ENCODE peak calls at places on chromosome 15, in ten cellular contexts. One of them, this sample, is unnamed.

GRCh38 chr15:59380902-59381610 is 8.4 kb upstream of the MYO1E start:
- DNase-seq in activated CD4-positive, alpha-beta T cell treated with anti-CD3 and anti-CD28 coated beads, Interleukin-2, amount 50 U/mL, for 24 hours: no peak
- DNase-seq in left cardiac atrium: no peak
- DNase-seq in NK-92 treated with Interleukin-12 subunit alpha and Interleukin-12 subunit beta, amount 100 ng/mL, for 24 hours: no peak
- DNase-seq in breast epithelium: no peak
- DNase-seq in fibroblast of pulmonary artery: no peak
- DNase-seq in GM12865: no peak
- DNase-seq in T47D: no peak
- DNase-seq in C1 segment of cervical spinal cord: no peak
- DNase-seq in T-cell: no peak
- DNase-seq in this sample: no peak

GRCh38 chr15:89383635-89384604 is 49.3 kb upstream of the POLG start:
- DNase-seq in activated CD4-positive, alpha-beta T cell treated with anti-CD3 and anti-CD28 coated beads, Interleukin-2, amount 50 U/mL, for 24 hours: no peak
- DNase-seq in left cardiac atrium: peak
- DNase-seq in NK-92 treated with Interleukin-12 subunit alpha and Interleukin-12 subunit beta, amount 100 ng/mL, for 24 hours: no peak
- DNase-seq in breast epithelium: peak
- DNase-seq in fibroblast of pulmonary artery: peak
- DNase-seq in GM12865: no peak
- DNase-seq in T47D: no peak
- DNase-seq in C1 segment of cervical spinal cord: peak
- DNase-seq in T-cell: no peak
- DNase-seq in this sample: peak

GRCh38 chr15:44656913-44657312 is 6.5 kb downstream of the SPG11 start:
- DNase-seq in activated CD4-positive, alpha-beta T cell treated with anti-CD3 and anti-CD28 coated beads, Interleukin-2, amount 50 U/mL, for 24 hours: no peak
- DNase-seq in left cardiac atrium: no peak
- DNase-seq in NK-92 treated with Interleukin-12 subunit alpha and Interleukin-12 subunit beta, amount 100 ng/mL, for 24 hours: no peak
- DNase-seq in breast epithelium: no peak
- DNase-seq in fibroblast of pulmonary artery: no peak
- DNase-seq in GM12865: no peak
- DNase-seq in T47D: no peak
- DNase-seq in C1 segment of cervical spinal cord: no peak
- DNase-seq in T-cell: no peak
- DNase-seq in this sample: no peak

GRCh38 chr15:100847194-100847593 is 32.4 kb upstream of the ALDH1A3 start:
- DNase-seq in activated CD4-positive, alpha-beta T cell treated with anti-CD3 and anti-CD28 coated beads, Interleukin-2, amount 50 U/mL, for 24 hours: no peak
- DNase-seq in left cardiac atrium: no peak
- DNase-seq in NK-92 treated with Interleukin-12 subunit alpha and Interleukin-12 subunit beta, amount 100 ng/mL, for 24 hours: no peak
- DNase-seq in breast epithelium: no peak
- DNase-seq in fibroblast of pulmonary artery: no peak
- DNase-seq in GM12865: no peak
- DNase-seq in T47D: no peak
- DNase-seq in C1 segment of cervical spinal cord: no peak
- DNase-seq in T-cell: no peak
- DNase-seq in this sample: no peak

GRCh38 chr15:74144153-74144775 is 13.9 kb downstream of the ISLR2 start:
- DNase-seq in activated CD4-positive, alpha-beta T cell treated with anti-CD3 and anti-CD28 coated beads, Interleukin-2, amount 50 U/mL, for 24 hours: no peak
- DNase-seq in left cardiac atrium: no peak
- DNase-seq in NK-92 treated with Interleukin-12 subunit alpha and Interleukin-12 subunit beta, amount 100 ng/mL, for 24 hours: no peak
- DNase-seq in breast epithelium: no peak
- DNase-seq in fibroblast of pulmonary artery: no peak
- DNase-seq in GM12865: peak
- DNase-seq in T47D: no peak
- DNase-seq in C1 segment of cervical spinal cord: no peak
- DNase-seq in T-cell: no peak
- DNase-seq in this sample: no peak

GRCh38 chr15:25057574-25057973 is 102.8 kb downstream of the SNRPN start:
- DNase-seq in activated CD4-positive, alpha-beta T cell treated with anti-CD3 and anti-CD28 coated beads, Interleukin-2, amount 50 U/mL, for 24 hours: no peak
- DNase-seq in left cardiac atrium: no peak
- DNase-seq in NK-92 treated with Interleukin-12 subunit alpha and Interleukin-12 subunit beta, amount 100 ng/mL, for 24 hours: no peak
- DNase-seq in breast epithelium: peak
- DNase-seq in fibroblast of pulmonary artery: no peak
- DNase-seq in GM12865: no peak
- DNase-seq in T47D: no peak
- DNase-seq in C1 segment of cervical spinal cord: no peak
- DNase-seq in T-cell: no peak
- DNase-seq in this sample: peak

GRCh38 chr15:71142780-71143179 is 27.5 kb downstream of the THSD4 start:
- DNase-seq in activated CD4-positive, alpha-beta T cell treated with anti-CD3 and anti-CD28 coated beads, Interleukin-2, amount 50 U/mL, for 24 hours: no peak
- DNase-seq in left cardiac atrium: no peak
- DNase-seq in NK-92 treated with Interleukin-12 subunit alpha and Interleukin-12 subunit beta, amount 100 ng/mL, for 24 hours: no peak
- DNase-seq in breast epithelium: no peak
- DNase-seq in fibroblast of pulmonary artery: no peak
- DNase-seq in GM12865: no peak
- DNase-seq in T47D: no peak
- DNase-seq in C1 segment of cervical spinal cord: no peak
- DNase-seq in T-cell: no peak
- DNase-seq in this sample: no peak

GRCh38 chr15:41462396-41462795 is 31.3 kb upstream of the ITPKA start:
- DNase-seq in activated CD4-positive, alpha-beta T cell treated with anti-CD3 and anti-CD28 coated beads, Interleukin-2, amount 50 U/mL, for 24 hours: no peak
- DNase-seq in left cardiac atrium: no peak
- DNase-seq in NK-92 treated with Interleukin-12 subunit alpha and Interleukin-12 subunit beta, amount 100 ng/mL, for 24 hours: no peak
- DNase-seq in breast epithelium: no peak
- DNase-seq in fibroblast of pulmonary artery: no peak
- DNase-seq in GM12865: no peak
- DNase-seq in T47D: no peak
- DNase-seq in C1 segment of cervical spinal cord: no peak
- DNase-seq in T-cell: no peak
- DNase-seq in this sample: no peak

GRCh38 chr15:86445750-86446149 is 366.1 kb downstream of the AGBL1 start:
- DNase-seq in activated CD4-positive, alpha-beta T cell treated with anti-CD3 and anti-CD28 coated beads, Interleukin-2, amount 50 U/mL, for 24 hours: no peak
- DNase-seq in left cardiac atrium: no peak
- DNase-seq in NK-92 treated with Interleukin-12 subunit alpha and Interleukin-12 subunit beta, amount 100 ng/mL, for 24 hours: no peak
- DNase-seq in breast epithelium: no peak
- DNase-seq in fibroblast of pulmonary artery: no peak
- DNase-seq in GM12865: no peak
- DNase-seq in T47D: no peak
- DNase-seq in C1 segment of cervical spinal cord: no peak
- DNase-seq in T-cell: no peak
- DNase-seq in this sample: no peak

GRCh38 chr15:52232327-52232726 is 41.1 kb upstream of the GNB5 start:
- DNase-seq in activated CD4-positive, alpha-beta T cell treated with anti-CD3 and anti-CD28 coated beads, Interleukin-2, amount 50 U/mL, for 24 hours: no peak
- DNase-seq in left cardiac atrium: no peak
- DNase-seq in NK-92 treated with Interleukin-12 subunit alpha and Interleukin-12 subunit beta, amount 100 ng/mL, for 24 hours: no peak
- DNase-seq in breast epithelium: no peak
- DNase-seq in fibroblast of pulmonary artery: no peak
- DNase-seq in GM12865: peak
- DNase-seq in T47D: no peak
- DNase-seq in C1 segment of cervical spinal cord: no peak
- DNase-seq in T-cell: no peak
- DNase-seq in this sample: no peak

GRCh38 chr15:80684697-80685096 is 10.4 kb upstream of the ABHD17C start:
- DNase-seq in activated CD4-positive, alpha-beta T cell treated with anti-CD3 and anti-CD28 coated beads, Interleukin-2, amount 50 U/mL, for 24 hours: no peak
- DNase-seq in left cardiac atrium: no peak
- DNase-seq in NK-92 treated with Interleukin-12 subunit alpha and Interleukin-12 subunit beta, amount 100 ng/mL, for 24 hours: no peak
- DNase-seq in breast epithelium: no peak
- DNase-seq in fibroblast of pulmonary artery: no peak
- DNase-seq in GM12865: no peak
- DNase-seq in T47D: no peak
- DNase-seq in C1 segment of cervical spinal cord: no peak
- DNase-seq in T-cell: no peak
- DNase-seq in this sample: no peak

GRCh38 chr15:66772604-66772966 is 70.5 kb downstream of the SMAD6 start:
- DNase-seq in activated CD4-positive, alpha-beta T cell treated with anti-CD3 and anti-CD28 coated beads, Interleukin-2, amount 50 U/mL, for 24 hours: no peak
- DNase-seq in left cardiac atrium: no peak
- DNase-seq in NK-92 treated with Interleukin-12 subunit alpha and Interleukin-12 subunit beta, amount 100 ng/mL, for 24 hours: no peak
- DNase-seq in breast epithelium: no peak
- DNase-seq in fibroblast of pulmonary artery: no peak
- DNase-seq in GM12865: no peak
- DNase-seq in T47D: no peak
- DNase-seq in C1 segment of cervical spinal cord: no peak
- DNase-seq in T-cell: no peak
- DNase-seq in this sample: no peak

GRCh38 chr15:25596644-25597562 is 158.1 kb upstream of the UBE3A start:
- DNase-seq in activated CD4-positive, alpha-beta T cell treated with anti-CD3 and anti-CD28 coated beads, Interleukin-2, amount 50 U/mL, for 24 hours: no peak
- DNase-seq in left cardiac atrium: no peak
- DNase-seq in NK-92 treated with Interleukin-12 subunit alpha and Interleukin-12 subunit beta, amount 100 ng/mL, for 24 hours: no peak
- DNase-seq in breast epithelium: no peak
- DNase-seq in fibroblast of pulmonary artery: no peak
- DNase-seq in GM12865: no peak
- DNase-seq in T47D: peak
- DNase-seq in C1 segment of cervical spinal cord: no peak
- DNase-seq in T-cell: no peak
- DNase-seq in this sample: no peak

GRCh38 chr15:93035953-93036810 is 52.8 kb downstream of the RGMA start:
- DNase-seq in activated CD4-positive, alpha-beta T cell treated with anti-CD3 and anti-CD28 coated beads, Interleukin-2, amount 50 U/mL, for 24 hours: no peak
- DNase-seq in left cardiac atrium: peak
- DNase-seq in NK-92 treated with Interleukin-12 subunit alpha and Interleukin-12 subunit beta, amount 100 ng/mL, for 24 hours: no peak
- DNase-seq in breast epithelium: no peak
- DNase-seq in fibroblast of pulmonary artery: peak
- DNase-seq in GM12865: peak
- DNase-seq in T47D: peak
- DNase-seq in C1 segment of cervical spinal cord: no peak
- DNase-seq in T-cell: peak
- DNase-seq in this sample: no peak

GRCh38 chr15:48634096-48634495 is 11.4 kb downstream of the FBN1 start:
- DNase-seq in activated CD4-positive, alpha-beta T cell treated with anti-CD3 and anti-CD28 coated beads, Interleukin-2, amount 50 U/mL, for 24 hours: no peak
- DNase-seq in left cardiac atrium: no peak
- DNase-seq in NK-92 treated with Interleukin-12 subunit alpha and Interleukin-12 subunit beta, amount 100 ng/mL, for 24 hours: no peak
- DNase-seq in breast epithelium: no peak
- DNase-seq in fibroblast of pulmonary artery: no peak
- DNase-seq in GM12865: no peak
- DNase-seq in T47D: no peak
- DNase-seq in C1 segment of cervical spinal cord: no peak
- DNase-seq in T-cell: no peak
- DNase-seq in this sample: no peak

GRCh38 chr15:66876731-66877545 is 174.9 kb downstream of the SMAD6 start:
- DNase-seq in activated CD4-positive, alpha-beta T cell treated with anti-CD3 and anti-CD28 coated beads, Interleukin-2, amount 50 U/mL, for 24 hours: no peak
- DNase-seq in left cardiac atrium: no peak
- DNase-seq in NK-92 treated with Interleukin-12 subunit alpha and Interleukin-12 subunit beta, amount 100 ng/mL, for 24 hours: no peak
- DNase-seq in breast epithelium: no peak
- DNase-seq in fibroblast of pulmonary artery: no peak
- DNase-seq in GM12865: no peak
- DNase-seq in T47D: no peak
- DNase-seq in C1 segment of cervical spinal cord: no peak
- DNase-seq in T-cell: no peak
- DNase-seq in this sample: peak

GRCh38 chr15:68309024-68309423 is 31.5 kb downstream of the FEM1B start:
- DNase-seq in activated CD4-positive, alpha-beta T cell treated with anti-CD3 and anti-CD28 coated beads, Interleukin-2, amount 50 U/mL, for 24 hours: no peak
- DNase-seq in left cardiac atrium: no peak
- DNase-seq in NK-92 treated with Interleukin-12 subunit alpha and Interleukin-12 subunit beta, amount 100 ng/mL, for 24 hours: no peak
- DNase-seq in breast epithelium: no peak
- DNase-seq in fibroblast of pulmonary artery: no peak
- DNase-seq in GM12865: no peak
- DNase-seq in T47D: no peak
- DNase-seq in C1 segment of cervical spinal cord: no peak
- DNase-seq in T-cell: no peak
- DNase-seq in this sample: no peak

GRCh38 chr15:98896802-98897732 is 110.5 kb downstream of the PGPEP1L start:
- DNase-seq in activated CD4-positive, alpha-beta T cell treated with anti-CD3 and anti-CD28 coated beads, Interleukin-2, amount 50 U/mL, for 24 hours: no peak
- DNase-seq in left cardiac atrium: no peak
- DNase-seq in NK-92 treated with Interleukin-12 subunit alpha and Interleukin-12 subunit beta, amount 100 ng/mL, for 24 hours: no peak
- DNase-seq in breast epithelium: no peak
- DNase-seq in fibroblast of pulmonary artery: peak
- DNase-seq in GM12865: no peak
- DNase-seq in T47D: no peak
- DNase-seq in C1 segment of cervical spinal cord: no peak
- DNase-seq in T-cell: no peak
- DNase-seq in this sample: no peak

GRCh38 chr15:65980824-65981456 is 111.6 kb downstream of the RAB11A start:
- DNase-seq in activated CD4-positive, alpha-beta T cell treated with anti-CD3 and anti-CD28 coated beads, Interleukin-2, amount 50 U/mL, for 24 hours: no peak
- DNase-seq in left cardiac atrium: peak
- DNase-seq in NK-92 treated with Interleukin-12 subunit alpha and Interleukin-12 subunit beta, amount 100 ng/mL, for 24 hours: no peak
- DNase-seq in breast epithelium: no peak
- DNase-seq in fibroblast of pulmonary artery: peak
- DNase-seq in GM12865: peak
- DNase-seq in T47D: peak
- DNase-seq in C1 segment of cervical spinal cord: no peak
- DNase-seq in T-cell: peak
- DNase-seq in this sample: peak

GRCh38 chr15:53193149-53193548 is 403.0 kb upstream of the ONECUT1 start:
- DNase-seq in activated CD4-positive, alpha-beta T cell treated with anti-CD3 and anti-CD28 coated beads, Interleukin-2, amount 50 U/mL, for 24 hours: no peak
- DNase-seq in left cardiac atrium: no peak
- DNase-seq in NK-92 treated with Interleukin-12 subunit alpha and Interleukin-12 subunit beta, amount 100 ng/mL, for 24 hours: no peak
- DNase-seq in breast epithelium: no peak
- DNase-seq in fibroblast of pulmonary artery: peak
- DNase-seq in GM12865: peak
- DNase-seq in T47D: peak
- DNase-seq in C1 segment of cervical spinal cord: no peak
- DNase-seq in T-cell: no peak
- DNase-seq in this sample: no peak

GRCh38 chr15:56815247-56815646 is 81.9 kb upstream of the ZNF280D start:
- DNase-seq in activated CD4-positive, alpha-beta T cell treated with anti-CD3 and anti-CD28 coated beads, Interleukin-2, amount 50 U/mL, for 24 hours: no peak
- DNase-seq in left cardiac atrium: peak
- DNase-seq in NK-92 treated with Interleukin-12 subunit alpha and Interleukin-12 subunit beta, amount 100 ng/mL, for 24 hours: no peak
- DNase-seq in breast epithelium: no peak
- DNase-seq in fibroblast of pulmonary artery: no peak
- DNase-seq in GM12865: no peak
- DNase-seq in T47D: no peak
- DNase-seq in C1 segment of cervical spinal cord: no peak
- DNase-seq in T-cell: no peak
- DNase-seq in this sample: no peak

GRCh38 chr15:88645171-88646087 is 6.6 kb downstream of the ISG20 start:
- DNase-seq in activated CD4-positive, alpha-beta T cell treated with anti-CD3 and anti-CD28 coated beads, Interleukin-2, amount 50 U/mL, for 24 hours: no peak
- DNase-seq in left cardiac atrium: peak
- DNase-seq in NK-92 treated with Interleukin-12 subunit alpha and Interleukin-12 subunit beta, amount 100 ng/mL, for 24 hours: no peak
- DNase-seq in breast epithelium: no peak
- DNase-seq in fibroblast of pulmonary artery: no peak
- DNase-seq in GM12865: peak
- DNase-seq in T47D: no peak
- DNase-seq in C1 segment of cervical spinal cord: no peak
- DNase-seq in T-cell: no peak
- DNase-seq in this sample: no peak

GRCh38 chr15:70856177-70856883 is 2.4 kb upstream of the LARP6 start:
- DNase-seq in activated CD4-positive, alpha-beta T cell treated with anti-CD3 and anti-CD28 coated beads, Interleukin-2, amount 50 U/mL, for 24 hours: no peak
- DNase-seq in left cardiac atrium: no peak
- DNase-seq in NK-92 treated with Interleukin-12 subunit alpha and Interleukin-12 subunit beta, amount 100 ng/mL, for 24 hours: no peak
- DNase-seq in breast epithelium: no peak
- DNase-seq in fibroblast of pulmonary artery: peak
- DNase-seq in GM12865: no peak
- DNase-seq in T47D: no peak
- DNase-seq in C1 segment of cervical spinal cord: no peak
- DNase-seq in T-cell: no peak
- DNase-seq in this sample: no peak

GRCh38 chr15:53757906-53758305 is 1.6 kb downstream of the WDR72 start:
- DNase-seq in activated CD4-positive, alpha-beta T cell treated with anti-CD3 and anti-CD28 coated beads, Interleukin-2, amount 50 U/mL, for 24 hours: no peak
- DNase-seq in left cardiac atrium: no peak
- DNase-seq in NK-92 treated with Interleukin-12 subunit alpha and Interleukin-12 subunit beta, amount 100 ng/mL, for 24 hours: no peak
- DNase-seq in breast epithelium: no peak
- DNase-seq in fibroblast of pulmonary artery: no peak
- DNase-seq in GM12865: no peak
- DNase-seq in T47D: no peak
- DNase-seq in C1 segment of cervical spinal cord: no peak
- DNase-seq in T-cell: no peak
- DNase-seq in this sample: no peak

GRCh38 chr15:100919481-100920405 is 586 bp downstream of the LRRK1 start:
- DNase-seq in activated CD4-positive, alpha-beta T cell treated with anti-CD3 and anti-CD28 coated beads, Interleukin-2, amount 50 U/mL, for 24 hours: no peak
- DNase-seq in left cardiac atrium: no peak
- DNase-seq in NK-92 treated with Interleukin-12 subunit alpha and Interleukin-12 subunit beta, amount 100 ng/mL, for 24 hours: no peak
- DNase-seq in breast epithelium: no peak
- DNase-seq in fibroblast of pulmonary artery: no peak
- DNase-seq in GM12865: peak
- DNase-seq in T47D: no peak
- DNase-seq in C1 segment of cervical spinal cord: no peak
- DNase-seq in T-cell: no peak
- DNase-seq in this sample: peak

GRCh38 chr15:96331942-96332853 is 1.7 kb downstream of the NR2F2 start:
- DNase-seq in activated CD4-positive, alpha-beta T cell treated with anti-CD3 and anti-CD28 coated beads, Interleukin-2, amount 50 U/mL, for 24 hours: no peak
- DNase-seq in left cardiac atrium: peak
- DNase-seq in NK-92 treated with Interleukin-12 subunit alpha and Interleukin-12 subunit beta, amount 100 ng/mL, for 24 hours: no peak
- DNase-seq in breast epithelium: peak
- DNase-seq in fibroblast of pulmonary artery: peak
- DNase-seq in GM12865: no peak
- DNase-seq in T47D: no peak
- DNase-seq in C1 segment of cervical spinal cord: no peak
- DNase-seq in T-cell: no peak
- DNase-seq in this sample: peak

GRCh38 chr15:55977225-55977624 is 16.2 kb downstream of the NEDD4 start:
- DNase-seq in activated CD4-positive, alpha-beta T cell treated with anti-CD3 and anti-CD28 coated beads, Interleukin-2, amount 50 U/mL, for 24 hours: no peak
- DNase-seq in left cardiac atrium: no peak
- DNase-seq in NK-92 treated with Interleukin-12 subunit alpha and Interleukin-12 subunit beta, amount 100 ng/mL, for 24 hours: no peak
- DNase-seq in breast epithelium: no peak
- DNase-seq in fibroblast of pulmonary artery: no peak
- DNase-seq in GM12865: no peak
- DNase-seq in T47D: no peak
- DNase-seq in C1 segment of cervical spinal cord: no peak
- DNase-seq in T-cell: no peak
- DNase-seq in this sample: no peak

GRCh38 chr15:90829942-90830440 is 38.4 kb upstream of the FURIN start:
- DNase-seq in activated CD4-positive, alpha-beta T cell treated with anti-CD3 and anti-CD28 coated beads, Interleukin-2, amount 50 U/mL, for 24 hours: no peak
- DNase-seq in left cardiac atrium: no peak
- DNase-seq in NK-92 treated with Interleukin-12 subunit alpha and Interleukin-12 subunit beta, amount 100 ng/mL, for 24 hours: no peak
- DNase-seq in breast epithelium: no peak
- DNase-seq in fibroblast of pulmonary artery: peak
- DNase-seq in GM12865: peak
- DNase-seq in T47D: no peak
- DNase-seq in C1 segment of cervical spinal cord: peak
- DNase-seq in T-cell: no peak
- DNase-seq in this sample: no peak